ENCODE peak calls at places on chromosomes 11 and 22, in six cellular contexts. V is mammary epithelial cell, B is aorta, K is HAP-1, A is GM23338, P is mesendoderm. G is an unnamed sample. For H3K36me3, the result is how much of the 10 kb centered on the place peaks cover.

GRCh38 chr11:91513734-91514133 is 710.9 kb upstream of the FAT3 start:
- DNase-seq in V (no peak), B (no peak), K (no peak), A (peak), P (peak), G (no peak)

GRCh38 chr22:36815558-36816337 is 1.1 kb downstream of the PVALB start:
- DNase-seq in V (no peak), B (no peak), K (no peak), A (no peak), P (no peak), G (no peak)

GRCh38 chr22:30718938-30719337 is 24.3 kb downstream of the OSBP2 start:
- DNase-seq in V (no peak), B (no peak), K (no peak), A (no peak), P (no peak), G (no peak)

GRCh38 chr22:25452116-25452700 is 112.3 kb upstream of the GRK3 start:
- DNase-seq in V (no peak), B (no peak), K (no peak), A (no peak), P (no peak), G (no peak)

GRCh38 chr11:93005239-93005638 is 35.8 kb downstream of the MTNR1B start:
- DNase-seq in V (peak), B (no peak), K (no peak), A (no peak), P (no peak), G (no peak)

GRCh38 chr11:59174664-59175033 is 2.7 kb downstream of the DTX4 start:
- DNase-seq in V (peak), B (no peak), K (no peak), A (no peak), P (peak), G (peak)

GRCh38 chr11:371716-372590 is 2.7 kb downstream of the B4GALNT4 start:
- DNase-seq in V (no peak), B (no peak), K (no peak), A (no peak), P (no peak), G (no peak)

GRCh38 chr11:76598426-76598839 is 72.1 kb downstream of the LRRC32 start:
- DNase-seq in V (no peak), B (peak), K (no peak), A (peak), P (peak), G (peak)

GRCh38 chr11:19602406-19602805 is 110.2 kb upstream of the NAV2 start:
- DNase-seq in V (no peak), B (no peak), K (no peak), A (no peak), P (no peak), G (no peak)

GRCh38 chr11:35712533-35712932 is 50.0 kb downstream of the TRIM44 start:
- DNase-seq in V (no peak), B (no peak), K (no peak), A (no peak), P (no peak), G (no peak)

GRCh38 chr22:32206774-32207758 is 2.2 kb upstream of the RFPL2 start:
- DNase-seq in V (peak), B (no peak), K (no peak), A (peak), P (peak), G (peak)

GRCh38 chr11:47264119-47264915 is 5.6 kb upstream of the MADD start:
- DNase-seq in V (no peak), B (no peak), K (no peak), A (no peak), P (no peak), G (no peak)

GRCh38 chr11:14578551-14578956 is 58.4 kb upstream of the PSMA1 start:
- DNase-seq in V (peak), B (no peak), K (no peak), A (no peak), P (peak), G (peak)

GRCh38 chr22:35629406-35630234 is 12.5 kb upstream of the MB start:
- DNase-seq in V (peak), B (peak), K (no peak), A (peak), P (peak), G (no peak)

GRCh38 chr22:34966980-34967379 is 99.0 kb upstream of the ISX start:
- DNase-seq in V (peak), B (no peak), K (no peak), A (no peak), P (peak), G (no peak)

DNA sequence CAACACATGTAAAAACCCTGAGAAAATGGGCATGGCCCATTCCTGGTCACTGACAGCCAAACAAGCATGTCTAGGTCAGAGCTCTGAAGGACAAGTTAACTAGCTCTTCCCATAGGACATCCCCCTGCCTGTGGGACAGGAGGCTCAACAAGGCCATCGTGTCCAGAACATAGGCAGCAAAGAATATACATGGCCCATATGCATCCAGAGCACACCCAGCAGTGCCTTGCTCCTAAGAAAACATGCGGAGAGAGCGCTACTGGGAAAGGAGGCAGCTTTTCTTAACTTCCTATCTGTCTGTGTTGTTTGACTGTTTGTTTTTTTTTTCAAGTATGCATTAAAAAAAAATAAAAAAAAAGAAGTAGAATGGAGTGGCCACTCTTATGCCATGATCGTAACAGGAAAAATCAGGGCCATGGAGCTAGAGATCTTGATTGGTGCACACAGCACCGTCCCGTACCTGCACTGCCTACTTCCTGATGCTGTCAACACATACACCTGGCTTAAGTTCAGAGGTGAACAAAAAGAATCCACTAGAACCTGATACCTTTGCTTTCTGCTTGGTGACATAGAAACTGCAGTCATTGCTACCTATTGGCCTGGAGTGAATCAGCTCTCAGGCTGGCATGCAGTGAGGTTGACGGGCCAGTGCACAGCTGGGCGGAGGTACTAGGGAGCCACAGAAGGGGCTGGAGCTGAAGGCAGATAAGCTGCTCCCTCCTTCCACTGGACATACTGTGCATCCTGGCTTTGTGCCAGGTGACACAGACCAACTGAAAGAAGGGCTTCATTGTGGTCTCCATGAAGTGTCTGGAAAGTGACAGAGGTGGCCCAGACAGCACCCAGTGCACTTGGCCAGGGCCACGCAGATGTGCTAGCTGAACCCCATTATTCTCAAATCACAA is 11.9 kb downstream of the UFD1 start:
- DNase-seq in V (no peak), B (no peak), K (no peak), A (no peak), P (no peak), G (no peak)
- H3K36me3 ChIP-seq in V (under half), B (under half), K (half or more), A (under half), P (under half), G (half or more)

GRCh38 chr11:1546536-1547466 is 25.3 kb downstream of the DUSP8 start:
- DNase-seq in V (peak), B (no peak), K (peak), A (peak), P (peak), G (no peak)

GRCh38 chr11:1546077-1546535 is 26.0 kb downstream of the DUSP8 start:
- DNase-seq in V (no peak), B (no peak), K (no peak), A (peak), P (no peak), G (no peak)

GRCh38 chr11:1548221-1549070 is 23.6 kb downstream of the DUSP8 start:
- DNase-seq in V (peak), B (peak), K (no peak), A (peak), P (peak), G (no peak)

GRCh38 chr11:1549355-1550330 is 22.4 kb downstream of the DUSP8 start:
- DNase-seq in V (no peak), B (no peak), K (no peak), A (no peak), P (no peak), G (peak)

GRCh38 chr11:1547467-1548098 is 24.5 kb downstream of the DUSP8 start:
- DNase-seq in V (no peak), B (no peak), K (no peak), A (no peak), P (no peak), G (no peak)
- H3K36me3 ChIP-seq in V (under half), B (under half), K (under half), A (under half), P (under half), G (under half)

GRCh38 chr11:113684558-113684957 is 21.6 kb downstream of the TMPRSS5 start:
- DNase-seq in V (no peak), B (no peak), K (no peak), A (no peak), P (no peak), G (no peak)
- H3K36me3 ChIP-seq in V (under half), B (under half), K (under half), A (under half), P (under half), G (under half)

GRCh38 chr22:42172385-42173172 is 42.0 kb upstream of the CYP2D6 start:
- DNase-seq in V (no peak), B (no peak), K (no peak), A (no peak), P (peak), G (peak)

GRCh38 chr22:42171417-42171816 is 40.8 kb upstream of the CYP2D6 start:
- DNase-seq in V (no peak), B (no peak), K (no peak), A (no peak), P (peak), G (no peak)

GRCh38 chr22:42169055-42169469 is 38.5 kb upstream of the CYP2D6 start:
- DNase-seq in V (peak), B (peak), K (peak), A (peak), P (peak), G (peak)

GRCh38 chr22:42171946-42172345 is 41.3 kb upstream of the CYP2D6 start:
- DNase-seq in V (peak), B (no peak), K (no peak), A (no peak), P (no peak), G (no peak)

GRCh38 chr22:42170946-42171345 is 40.3 kb upstream of the CYP2D6 start:
- DNase-seq in V (no peak), B (no peak), K (no peak), A (no peak), P (no peak), G (no peak)
- H3K36me3 ChIP-seq in V (under half), B (under half), K (under half), A (under half), P (under half), G (under half)

GRCh38 chr11:117670443-117670842 is 126.6 kb downstream of the DSCAML1 start:
- DNase-seq in V (no peak), B (no peak), K (peak), A (no peak), P (no peak), G (no peak)
- H3K36me3 ChIP-seq in V (under half), B (under half), K (under half), A (under half), P (under half), G (under half)

DNA sequence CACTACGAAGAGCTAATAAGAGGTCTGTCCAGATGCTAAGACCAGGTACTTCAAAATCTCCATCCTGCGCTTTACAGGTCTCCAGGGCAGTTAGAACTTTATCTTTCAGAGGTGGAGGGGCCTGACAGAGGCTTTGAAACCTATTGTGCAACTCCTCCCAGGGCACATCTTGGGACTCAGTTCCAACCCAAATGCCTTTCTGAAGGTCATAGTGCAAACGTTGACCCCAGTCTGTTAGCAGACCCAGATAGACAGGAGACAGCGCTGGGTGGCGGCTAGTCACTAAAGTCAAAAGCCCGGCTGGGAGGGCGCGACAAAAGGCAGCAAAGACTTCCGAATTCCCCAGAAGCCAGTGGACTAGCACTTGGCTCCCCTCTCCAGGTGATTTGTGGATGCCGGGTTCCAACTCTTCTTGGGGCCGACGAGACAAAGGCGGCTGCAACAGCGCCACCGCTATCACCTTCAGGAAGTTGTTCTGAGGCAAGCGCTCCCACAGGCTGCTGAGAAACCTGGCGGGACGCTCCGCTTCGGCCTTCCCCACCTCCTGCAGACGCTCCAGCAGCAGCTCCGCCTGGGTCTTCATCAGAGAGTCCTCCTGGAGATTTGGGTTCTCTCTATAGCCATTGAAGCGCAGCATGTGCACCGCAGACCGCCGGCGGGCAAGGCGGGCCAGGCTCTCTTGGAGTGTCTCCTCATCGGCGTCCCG is 728 bp downstream of the FANCF start:
- DNase-seq in V (peak), B (no peak), K (peak), A (peak), P (peak), G (peak)
- H3K36me3 ChIP-seq in V (under half), B (under half), K (under half), A (under half), P (under half), G (under half)

GRCh38 chr11:103079833-103080232 is 12.1 kb downstream of the DCUN1D5 start:
- DNase-seq in V (peak), B (no peak), K (no peak), A (no peak), P (no peak), G (no peak)

GRCh38 chr11:103077553-103077952 is 14.4 kb downstream of the DCUN1D5 start:
- DNase-seq in V (no peak), B (no peak), K (no peak), A (no peak), P (no peak), G (no peak)

GRCh38 chr11:103078710-103079109 is 13.2 kb downstream of the DCUN1D5 start:
- DNase-seq in V (no peak), B (no peak), K (no peak), A (no peak), P (no peak), G (no peak)
- H3K36me3 ChIP-seq in V (under half), B (under half), K (half or more), A (half or more), P (under half), G (under half)

DNA sequence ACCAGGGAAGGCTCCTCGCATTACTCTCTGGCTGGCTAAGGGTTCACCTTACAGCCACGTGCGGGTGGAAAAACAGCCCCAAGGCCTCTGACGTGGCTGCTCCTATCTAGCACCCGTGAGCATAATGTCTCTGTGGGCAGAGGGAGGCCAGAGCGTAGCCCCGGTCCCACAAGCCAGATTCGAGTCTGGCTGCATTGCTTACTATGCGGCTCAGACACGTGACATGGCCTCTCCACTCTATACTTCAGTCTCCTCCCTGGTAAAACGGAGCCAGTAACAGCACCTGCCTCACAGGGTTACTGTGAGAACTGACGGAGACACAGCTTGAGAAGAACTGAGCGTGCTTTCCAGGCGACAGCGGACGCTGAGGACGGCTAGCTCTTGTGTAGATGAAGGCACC is 105.8 kb upstream of the BID start:
- DNase-seq in V (no peak), B (no peak), K (no peak), A (no peak), P (no peak), G (no peak)
- H3K36me3 ChIP-seq in V (under half), B (under half), K (under half), A (under half), P (under half), G (under half)

GRCh38 chr11:66692446-66692845 is 14.8 kb upstream of the RBM4B start:
- DNase-seq in V (no peak), B (peak), K (no peak), A (no peak), P (no peak), G (no peak)
- H3K36me3 ChIP-seq in V (under half), B (under half), K (half or more), A (under half), P (under half), G (under half)